ENCODE peak calls at places on chromosome 20, in five cellular contexts. One of them, this sample, is unnamed.
A peak's percentile ranks its signal among the peaks of the same experiment; 100 is the strongest.

GRCh38 chr20:24469116-24470030 is at the start of gene SYNDIG1:
- DNase-seq in amygdala: peak; percentile 59
- DNase-seq in CD4-positive, alpha-beta T cell: no peak
- DNase-seq in T follicular helper cell: no peak
- DNase-seq in ELF-1: peak; percentile 63
- DNase-seq in this sample: no peak

GRCh38 chr20:23061713-23062561 is 12.5 kb upstream of the THBD start:
- DNase-seq in ELF-1: peak; percentile 58
- DNase-seq in amygdala: no peak
- DNase-seq in T follicular helper cell: no peak
- DNase-seq in CD4-positive, alpha-beta T cell: no peak
- DNase-seq in this sample: no peak

GRCh38 chr20:32968833-32969241 is 35.4 kb downstream of the SUN5 start:
- DNase-seq in amygdala: no peak
- DNase-seq in T follicular helper cell: no peak
- DNase-seq in ELF-1: no peak
- DNase-seq in CD4-positive, alpha-beta T cell: peak; percentile 24
- DNase-seq in this sample: no peak

GRCh38 chr20:47905628-47906487 is 120.6 kb upstream of the SULF2 start:
- DNase-seq in ELF-1: no peak
- DNase-seq in amygdala: no peak
- DNase-seq in T follicular helper cell: no peak
- DNase-seq in CD4-positive, alpha-beta T cell: no peak
- DNase-seq in this sample: no peak

GRCh38 chr20:57174737-57175136 is 91.7 kb downstream of the BMP7 start:
- DNase-seq in amygdala: no peak
- DNase-seq in ELF-1: no peak
- DNase-seq in T follicular helper cell: no peak
- DNase-seq in CD4-positive, alpha-beta T cell: no peak
- DNase-seq in this sample: no peak

GRCh38 chr20:884983-885952 is 30.9 kb downstream of the ANGPT4 start:
- DNase-seq in CD4-positive, alpha-beta T cell: no peak
- DNase-seq in amygdala: no peak
- DNase-seq in T follicular helper cell: no peak
- DNase-seq in ELF-1: peak; percentile 95
- DNase-seq in this sample: no peak

GRCh38 chr20:20407891-20408805 is 40.2 kb downstream of the INSM1 start:
- DNase-seq in T follicular helper cell: no peak
- DNase-seq in amygdala: no peak
- DNase-seq in CD4-positive, alpha-beta T cell: no peak
- DNase-seq in ELF-1: no peak
- DNase-seq in this sample: no peak

GRCh38 chr20:44494681-44495080 is 19.0 kb downstream of the TTPAL start:
- DNase-seq in ELF-1: no peak
- DNase-seq in CD4-positive, alpha-beta T cell: no peak
- DNase-seq in T follicular helper cell: no peak
- DNase-seq in amygdala: no peak
- DNase-seq in this sample: no peak

GRCh38 chr20:2699775-2700413 is 7.3 kb downstream of the EBF4 start:
- DNase-seq in ELF-1: no peak
- DNase-seq in CD4-positive, alpha-beta T cell: no peak
- DNase-seq in amygdala: no peak
- DNase-seq in T follicular helper cell: no peak
- DNase-seq in this sample: no peak

GRCh38 chr20:33262658-33263065 is 20.4 kb upstream of the BPIFB1 start:
- DNase-seq in T follicular helper cell: no peak
- DNase-seq in amygdala: no peak
- DNase-seq in ELF-1: peak; percentile 68
- DNase-seq in CD4-positive, alpha-beta T cell: no peak
- DNase-seq in this sample: no peak

GRCh38 chr20:2470051-2470431 is 548 bp downstream of the SNRPB start:
- DNase-seq in CD4-positive, alpha-beta T cell: peak; percentile 49
- DNase-seq in T follicular helper cell: peak; percentile 43
- DNase-seq in ELF-1: peak; percentile 51
- DNase-seq in amygdala: no peak
- DNase-seq in this sample: peak; percentile 47

GRCh38 chr20:20452254-20452676 is 84.4 kb downstream of the INSM1 start:
- DNase-seq in amygdala: peak; percentile 74
- DNase-seq in ELF-1: peak; percentile 75
- DNase-seq in CD4-positive, alpha-beta T cell: peak; percentile 45
- DNase-seq in T follicular helper cell: peak; percentile 25
- DNase-seq in this sample: peak; percentile 42

GRCh38 chr20:58064411-58065010 is 163.9 kb downstream of the ANKRD60 start:
- DNase-seq in ELF-1: no peak
- DNase-seq in CD4-positive, alpha-beta T cell: no peak
- DNase-seq in T follicular helper cell: no peak
- DNase-seq in amygdala: no peak
- DNase-seq in this sample: no peak

GRCh38 chr20:22582386-22582959 is 1.9 kb downstream of the FOXA2 start:
- DNase-seq in amygdala: no peak
- DNase-seq in T follicular helper cell: no peak
- DNase-seq in ELF-1: peak; percentile 54
- DNase-seq in CD4-positive, alpha-beta T cell: no peak
- DNase-seq in this sample: no peak

GRCh38 chr20:37741055-37741454 is 47.2 kb downstream of the CTNNBL1 start:
- DNase-seq in ELF-1: no peak
- DNase-seq in T follicular helper cell: no peak
- DNase-seq in amygdala: no peak
- DNase-seq in CD4-positive, alpha-beta T cell: no peak
- DNase-seq in this sample: no peak

GRCh38 chr20:48153523-48153922 is 368.2 kb upstream of the SULF2 start:
- DNase-seq in T follicular helper cell: no peak
- DNase-seq in ELF-1: peak; percentile 25
- DNase-seq in amygdala: no peak
- DNase-seq in CD4-positive, alpha-beta T cell: no peak
- DNase-seq in this sample: no peak

GRCh38 chr20:23308024-23308423 is 42.6 kb upstream of the NXT1 start:
- DNase-seq in CD4-positive, alpha-beta T cell: no peak
- DNase-seq in T follicular helper cell: no peak
- DNase-seq in amygdala: no peak
- DNase-seq in ELF-1: no peak
- DNase-seq in this sample: no peak

GRCh38 chr20:1307571-1307971 is 21.4 kb downstream of the SDCBP2 start:
- DNase-seq in amygdala: no peak
- DNase-seq in T follicular helper cell: no peak
- DNase-seq in CD4-positive, alpha-beta T cell: no peak
- DNase-seq in ELF-1: no peak
- DNase-seq in this sample: no peak

This sample was measured in activated T-cell treated with anti-CD3 and anti-CD28 coated beads, Interleukin-2, amount 50 U/mL, for 4 hours.